ENCODE peak calls at places on chromosomes 4 and X, in six cellular contexts. X is choroid plexus epithelial cell, W is WTC11, Q is fibroblast of the aortic adventitia, S is GM20000, G is MCF 10A. O is an unnamed sample.

GRCh38 chr4:24174622-24175021 is 284.8 kb upstream of the PPARGC1A start:
- DNase-seq in X (no peak), W (no peak), Q (no peak), S (no peak), G (no peak), O (no peak)

GRCh38 chr4:167290684-167291083 is 56.4 kb upstream of the SPOCK3 start:
- DNase-seq in X (peak), W (no peak), Q (peak), S (no peak), G (peak), O (no peak)

GRCh38 chr4:4735870-4736269 is 123.6 kb upstream of the MSX1 start:
- DNase-seq in X (no peak), W (no peak), Q (peak), S (no peak), G (peak), O (no peak)

GRCh38 chr4:155906554-155907247 is 3.2 kb downstream of the TDO2 start:
- DNase-seq in X (peak), W (no peak), Q (peak), S (no peak), G (peak), O (no peak)

GRCh38 chr4:152684587-152684986 is 4.8 kb upstream of the TMEM154 start:
- DNase-seq in X (no peak), W (no peak), Q (no peak), S (no peak), G (no peak), O (no peak)

GRCh38 chrX:50877310-50877709 is 33.2 kb upstream of the BMP15 start:
- DNase-seq in X (no peak), W (no peak), Q (peak), S (no peak), G (peak), O (no peak)

GRCh38 chrX:15838017-15838416 is 16.6 kb downstream of the AP1S2 start:
- DNase-seq in X (no peak), W (peak), Q (no peak), S (no peak), G (peak), O (no peak)

GRCh38 chr4:108561086-108561485 is 59.3 kb upstream of the RPL34 start:
- DNase-seq in X (peak), W (no peak), Q (no peak), S (no peak), G (no peak), O (no peak)

GRCh38 chrX:11786862-11787261 is 28.8 kb downstream of the MSL3 start:
- DNase-seq in X (peak), W (no peak), Q (no peak), S (no peak), G (no peak), O (no peak)

GRCh38 chr4:157184300-157184699 is 36.2 kb upstream of the GRIA2 start:
- DNase-seq in X (no peak), W (no peak), Q (no peak), S (no peak), G (no peak), O (no peak)

GRCh38 chrX:35711281-35711680 is 86.9 kb upstream of the MAGEB16 start:
- DNase-seq in X (peak), W (no peak), Q (no peak), S (no peak), G (no peak), O (no peak)

GRCh38 chr4:8176547-8177399 is 18.2 kb upstream of the ABLIM2 start:
- DNase-seq in X (peak), W (peak), Q (peak), S (peak), G (peak), O (peak)

GRCh38 chr4:123350726-123351125 is 45.9 kb upstream of the SPRY1 start:
- DNase-seq in X (no peak), W (no peak), Q (no peak), S (no peak), G (no peak), O (no peak)

GRCh38 chr4:149441338-149441737 is 374.3 kb downstream of the IQCM start:
- DNase-seq in X (peak), W (no peak), Q (peak), S (no peak), G (peak), O (no peak)

GRCh38 chrX:110244951-110245480 is 72.9 kb downstream of the AMMECR1 start:
- DNase-seq in X (no peak), W (no peak), Q (no peak), S (no peak), G (no peak), O (no peak)

GRCh38 chrX:12891915-12892506 is 14.4 kb upstream of the TLR8 start:
- DNase-seq in X (no peak), W (no peak), Q (no peak), S (peak), G (no peak), O (no peak)

GRCh38 chr4:119035941-119036737 is 99.5 kb upstream of the MYOZ2 start:
- DNase-seq in X (peak), W (no peak), Q (no peak), S (no peak), G (no peak), O (no peak)

GRCh38 chr4:128225148-128225547 is 62.5 kb downstream of the PGRMC2 start:
- DNase-seq in X (peak), W (no peak), Q (peak), S (no peak), G (no peak), O (no peak)

GRCh38 chrX:69501433-69501832 is 2.7 kb upstream of the NALF2 start:
- DNase-seq in X (peak), W (peak), Q (no peak), S (no peak), G (peak), O (no peak)

GRCh38 chr4:110902500-110902899 is 279.6 kb upstream of the PITX2 start:
- DNase-seq in X (no peak), W (no peak), Q (peak), S (no peak), G (peak), O (no peak)

GRCh38 chr4:119300072-119300387 is 21.9 kb downstream of the FABP2 start:
- DNase-seq in X (peak), W (peak), Q (peak), S (no peak), G (no peak), O (no peak)

GRCh38 chr4:20254517-20255250 is 3.0 kb downstream of the SLIT2 start:
- DNase-seq in X (peak), W (peak), Q (peak), S (peak), G (no peak), O (peak)

GRCh38 chrX:69152398-69152797 is 12.9 kb downstream of the PJA1 start:
- DNase-seq in X (no peak), W (no peak), Q (no peak), S (no peak), G (peak), O (no peak)

GRCh38 chr4:167239627-167240026 is 5.3 kb upstream of the SPOCK3 start:
- DNase-seq in X (no peak), W (no peak), Q (no peak), S (no peak), G (no peak), O (no peak)

GRCh38 chr4:159504634-159505033 is 401.8 kb downstream of the RAPGEF2 start:
- DNase-seq in X (peak), W (no peak), Q (peak), S (no peak), G (peak), O (no peak)

GRCh38 chrX:119638725-119639471 is 32.7 kb upstream of the NKRF start:
- DNase-seq in X (peak), W (no peak), Q (no peak), S (peak), G (no peak), O (peak)

GRCh38 chrX:19682712-19683331 is 167.5 kb upstream of the MAP3K15 start:
- DNase-seq in X (peak), W (peak), Q (peak), S (peak), G (no peak), O (peak)

GRCh38 chr4:65589331-65589730 is 81.0 kb downstream of the EPHA5 start:
- DNase-seq in X (no peak), W (no peak), Q (no peak), S (no peak), G (no peak), O (no peak)

GRCh38 chr4:4574792-4575191 is 32.9 kb upstream of the STX18 start:
- DNase-seq in X (peak), W (no peak), Q (peak), S (no peak), G (peak), O (no peak)

GRCh38 chrX:48937065-48937907 is 18.5 kb upstream of the PIM2 start:
- DNase-seq in X (peak), W (peak), Q (no peak), S (peak), G (no peak), O (peak)

GRCh38 chrX:118536204-118536603 is 40.6 kb downstream of the DOCK11 start:
- DNase-seq in X (no peak), W (no peak), Q (no peak), S (peak), G (no peak), O (no peak)

GRCh38 chr4:147617841-147618421 is 734 bp downstream of the TMEM184C start:
- DNase-seq in X (no peak), W (no peak), Q (no peak), S (no peak), G (peak), O (peak)

GRCh38 chr4:111693754-111694153 is 451.5 kb upstream of the FAM241A start:
- DNase-seq in X (no peak), W (no peak), Q (no peak), S (no peak), G (no peak), O (no peak)

GRCh38 chr4:25406081-25406692 is 29.1 kb downstream of the ANAPC4 start:
- DNase-seq in X (peak), W (no peak), Q (peak), S (no peak), G (no peak), O (no peak)

GRCh38 chr4:2290488-2290887 is 28.6 kb upstream of the MXD4 start:
- DNase-seq in X (no peak), W (no peak), Q (no peak), S (no peak), G (no peak), O (no peak)

GRCh38 chrX:18702362-18703195 is 4.9 kb upstream of the PPEF1 start:
- DNase-seq in X (peak), W (no peak), Q (peak), S (no peak), G (peak), O (no peak)

GRCh38 chr4:79576480-79576803 is 168.4 kb upstream of the GK2 start:
- DNase-seq in X (peak), W (no peak), Q (peak), S (peak), G (peak), O (peak)

GRCh38 chrX:11398785-11399184 is 105.6 kb downstream of the AMELX start:
- DNase-seq in X (no peak), W (no peak), Q (peak), S (no peak), G (no peak), O (no peak)

GRCh38 chr4:183722738-183723560 is 63.9 kb downstream of the TRAPPC11 start:
- DNase-seq in X (peak), W (peak), Q (peak), S (peak), G (peak), O (peak)

GRCh38 chr4:144712775-144713174 is 66.8 kb downstream of the HHIP start:
- DNase-seq in X (peak), W (no peak), Q (peak), S (no peak), G (no peak), O (no peak)

DNA sequence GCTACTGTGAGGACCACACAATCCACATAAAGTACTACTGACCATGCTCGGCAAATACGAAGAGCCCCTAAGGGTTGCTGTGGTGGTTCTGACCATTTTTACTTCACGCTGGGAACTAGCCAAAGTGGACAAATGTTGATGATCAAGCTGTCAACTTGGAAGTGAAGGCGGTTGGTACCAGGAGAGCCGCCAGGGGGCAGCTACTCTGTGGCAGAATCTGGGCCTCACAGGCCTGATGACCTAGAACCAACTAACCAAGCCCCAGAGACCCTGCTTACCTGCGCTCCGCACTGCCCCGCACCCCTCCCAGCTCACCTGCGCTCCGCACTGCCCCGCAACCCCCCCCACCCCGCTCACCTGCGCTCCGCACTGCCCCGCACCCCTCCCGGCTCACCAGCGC is 5.6 kb downstream of the GAK start:
- DNase-seq in X (no peak), W (peak), Q (peak), S (no peak), G (peak), O (no peak)
- TF ChIP-seq CTCF in X (peak), W (peak), Q (peak), S (no peak), G (peak), O (peak)

DNA sequence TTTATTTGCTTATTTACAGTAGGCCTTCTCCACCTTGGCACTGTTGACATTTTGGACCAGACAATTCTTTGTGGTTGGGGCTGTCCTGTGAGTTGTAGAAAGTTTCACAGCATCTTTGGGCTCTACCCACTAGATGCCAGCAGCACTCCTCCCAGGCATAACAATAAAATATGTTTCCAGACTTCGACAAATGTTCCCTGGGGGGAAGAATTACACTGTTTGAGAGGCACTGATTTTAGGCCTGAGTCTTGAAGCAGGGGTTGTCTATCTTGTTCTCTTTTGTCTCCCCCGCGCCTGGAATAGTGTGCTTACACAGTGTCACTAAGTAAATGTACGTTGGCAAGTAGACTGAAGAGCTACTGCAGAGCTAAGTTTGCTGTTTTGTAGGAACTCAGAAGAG is 254.4 kb upstream of the BOD1L1 start:
- DNase-seq in X (peak), W (no peak), Q (peak), S (no peak), G (no peak), O (no peak)
- TF ChIP-seq CTCF in X (peak), W (no peak), Q (peak), S (no peak), G (no peak), O (no peak)

DNA sequence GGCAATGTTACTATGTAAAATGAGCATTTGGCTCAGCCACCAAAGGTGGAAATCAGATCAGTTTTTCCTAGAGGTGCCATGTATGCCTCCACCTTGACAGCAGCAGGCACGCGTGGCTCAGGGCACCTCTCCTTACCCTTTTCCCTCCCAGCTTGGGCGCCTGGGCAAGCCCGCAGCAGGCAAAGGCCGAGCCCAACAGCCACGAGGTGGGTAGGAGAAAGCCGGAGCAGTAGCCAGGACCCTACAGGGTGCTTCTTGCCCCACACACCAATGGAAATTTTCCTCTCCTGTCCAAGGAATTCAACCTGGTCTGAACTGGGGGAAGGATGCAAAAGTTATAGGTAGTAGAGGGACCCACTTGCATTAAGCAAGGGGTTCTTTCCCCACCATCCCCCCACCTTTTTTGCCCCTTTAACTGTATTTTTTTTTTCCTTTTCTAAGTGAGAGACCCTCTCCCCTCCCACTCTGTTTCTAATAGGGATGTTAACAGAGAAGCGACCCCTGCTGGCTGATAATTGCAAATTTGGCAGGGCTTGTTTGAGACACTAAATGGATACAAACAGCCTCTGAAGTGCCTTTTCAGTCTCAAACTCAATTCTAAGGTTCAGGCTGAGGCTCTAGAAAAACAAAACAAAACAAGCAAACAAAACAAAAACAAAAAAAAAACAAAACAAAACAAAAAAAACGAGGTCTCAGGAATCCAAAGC is 895.1 kb downstream of the PCDH18 start:
- DNase-seq in X (peak), W (peak), Q (peak), S (peak), G (peak), O (peak)
- TF ChIP-seq CTCF in X (peak), W (peak), Q (peak), S (peak), G (peak), O (peak)

GRCh38 chr4:88794952-88795351 is 97.3 kb upstream of the NAP1L5 start:
- DNase-seq in X (no peak), W (no peak), Q (peak), S (no peak), G (no peak), O (no peak)
- TF ChIP-seq CTCF in X (no peak), W (no peak), Q (no peak), S (no peak), G (no peak), O (no peak)

O was measured in GM13976.